ENCODE peak calls at places on chromosomes 16 and 17, in nine cellular contexts. W is activated CD8-positive, alpha-beta T cell treated with anti-CD3 and anti-CD28 coated beads for 36 hours; I is fibroblast of the aortic adventitia; K is neural progenitor cell; U is activated naive CD4-positive, alpha-beta T cell; L is ovary; P is right lobe of liver; Q is AG04449; A is activated CD4-positive, alpha-beta T cell treated with anti-CD3 and anti-CD28 coated beads, Interleukin-2, amount 50 U/mL, for 1 hour. R is an unnamed sample.

GRCh38 chr16:53043986-53044571 is 8.6 kb downstream of the CHD9NB start:
- DNase-seq in U (no peak), I (no peak), Q (no peak), P (no peak), A (no peak), K (peak), L (no peak), W (no peak), R (no peak)

GRCh38 chr17:18946536-18946935 is 5.4 kb upstream of the SLC5A10 start:
- DNase-seq in L (no peak), P (no peak), Q (no peak), W (no peak), A (no peak), I (no peak), U (no peak), K (no peak), R (no peak)

GRCh38 chr16:29962344-29962994 is 590 bp downstream of the TMEM219 start:
- DNase-seq in L (peak), I (peak), K (no peak), U (no peak), Q (no peak), A (no peak), W (no peak), P (no peak), R (peak)

GRCh38 chr16:70410736-70411135 is 28.2 kb downstream of the ST3GAL2 start:
- DNase-seq in U (no peak), A (no peak), I (no peak), P (peak), K (no peak), W (no peak), L (no peak), Q (no peak), R (peak)

GRCh38 chr16:24769806-24770205 is 40.4 kb downstream of the TNRC6A start:
- DNase-seq in K (no peak), W (no peak), U (no peak), A (no peak), L (no peak), I (peak), P (no peak), Q (no peak), R (peak)

GRCh38 chr16:1494129-1494640 is 1.0 kb downstream of the TELO2 start:
- DNase-seq in L (no peak), U (no peak), P (peak), I (peak), K (peak), W (no peak), A (no peak), Q (peak), R (peak)

GRCh38 chr17:77506371-77506991 is 365.7 kb downstream of the SEC14L1 start:
- DNase-seq in U (no peak), W (no peak), I (no peak), Q (no peak), K (no peak), A (no peak), P (no peak), L (no peak), R (no peak)

GRCh38 chr16:55530316-55530856 is 21.5 kb downstream of the LPCAT2 start:
- DNase-seq in K (no peak), W (no peak), L (no peak), A (no peak), P (no peak), Q (no peak), I (no peak), U (no peak), R (no peak)

GRCh38 chr16:46808997-46809396 is 22.0 kb downstream of the C16orf87 start:
- DNase-seq in I (no peak), L (no peak), A (no peak), U (no peak), Q (no peak), P (no peak), K (no peak), W (no peak), R (no peak)

R was measured in fibroblast of gingiva.